ENCODE peak calls at places on chromosome 1, in six cellular contexts. W is brain microvascular endothelial cell, B is AG04449, S is chondrocyte, R is pancreas, I is stomach. P is an unnamed sample.

GRCh38 chr1:24248859-24249258 is 61.8 kb upstream of the IFNLR1 start:
- DNase-seq in I (no peak), W (no peak), B (no peak), S (no peak), R (no peak), P (no peak)

GRCh38 chr1:117735045-117735992 is 129.5 kb downstream of the TENT5C start:
- DNase-seq in W (peak), I (peak), R (no peak), B (no peak), S (no peak), P (peak)

GRCh38 chr1:180976958-180977357 is 45.7 kb downstream of the STX6 start:
- DNase-seq in B (no peak), I (no peak), R (no peak), S (no peak), W (no peak), P (no peak)

GRCh38 chr1:153941826-153942725 is 4.4 kb downstream of the DENND4B start:
- DNase-seq in I (no peak), W (no peak), B (no peak), S (no peak), R (no peak), P (no peak)

GRCh38 chr1:110235839-110236682 is 25.9 kb downstream of the KCNC4 start:
- DNase-seq in W (peak), S (no peak), R (no peak), I (no peak), B (peak), P (peak)

GRCh38 chr1:6996371-6996770 is 211.1 kb downstream of the CAMTA1 start:
- DNase-seq in S (no peak), W (no peak), B (no peak), I (no peak), R (no peak), P (no peak)

GRCh38 chr1:244163861-244164562 is 112.9 kb downstream of the ZBTB18 start:
- DNase-seq in W (peak), S (no peak), B (peak), I (no peak), R (no peak), P (peak)

GRCh38 chr1:17281775-17282181 is 26.2 kb upstream of the PADI4 start:
- DNase-seq in W (no peak), S (no peak), R (no peak), I (no peak), B (no peak), P (no peak)

GRCh38 chr1:67766117-67766978 is 66.9 kb downstream of the GNG12 start:
- DNase-seq in S (no peak), R (peak), B (peak), W (peak), I (peak), P (peak)

GRCh38 chr1:187342495-187342894 is 513.7 kb downstream of the PLA2G4A start:
- DNase-seq in W (no peak), S (no peak), I (no peak), R (no peak), B (no peak), P (no peak)

GRCh38 chr1:83735525-83735924 is 263.4 kb downstream of the TTLL7 start:
- DNase-seq in S (no peak), W (no peak), B (no peak), R (no peak), I (no peak), P (no peak)

GRCh38 chr1:116254776-116255175 is 118.3 kb upstream of the ATP1A1 start:
- DNase-seq in I (no peak), W (no peak), R (no peak), B (no peak), S (no peak), P (no peak)

GRCh38 chr1:108595510-108595909 is 35.6 kb downstream of the EEIG2 start:
- DNase-seq in W (no peak), R (no peak), I (no peak), S (no peak), B (no peak), P (no peak)

GRCh38 chr1:11326070-11326469 is 53.1 kb downstream of the UBIAD1 start:
- DNase-seq in S (no peak), W (no peak), B (no peak), R (no peak), I (no peak), P (no peak)

GRCh38 chr1:46800742-46801141 is 1.9 kb downstream of the CYP4B1 start:
- DNase-seq in B (no peak), W (no peak), I (no peak), S (no peak), R (no peak), P (no peak)

GRCh38 chr1:226738421-226738994 is 574 bp downstream of the ITPKB start:
- DNase-seq in W (no peak), S (no peak), B (no peak), I (peak), R (peak), P (peak)
- TF ChIP-seq CTCF in W (peak), S (no peak), B (peak), I (no peak), R (no peak), P (no peak)

GRCh38 chr1:14415396-14415795 is 183.1 kb upstream of the KAZN start:
- DNase-seq in W (no peak), R (no peak), B (no peak), I (no peak), S (no peak), P (no peak)
- TF ChIP-seq CTCF in W (no peak), R (no peak), B (no peak), I (no peak), S (no peak), P (peak)

GRCh38 chr1:212070720-212071302 is 35.3 kb downstream of the DTL start:
- DNase-seq in I (no peak), W (peak), S (no peak), R (no peak), B (no peak), P (peak)

GRCh38 chr1:212072047-212072446 is 36.5 kb downstream of the DTL start:
- DNase-seq in R (no peak), B (no peak), I (no peak), W (no peak), S (no peak), P (no peak)

GRCh38 chr1:212074856-212075255 is 39.3 kb downstream of the DTL start:
- DNase-seq in W (no peak), I (no peak), R (no peak), B (no peak), S (no peak), P (no peak)

GRCh38 chr1:212074313-212074712 is 38.8 kb downstream of the DTL start:
- DNase-seq in I (no peak), B (no peak), R (no peak), W (no peak), S (no peak), P (no peak)

GRCh38 chr1:212073490-212073889 is 37.9 kb downstream of the DTL start:
- DNase-seq in R (no peak), S (no peak), B (no peak), I (no peak), W (no peak), P (no peak)
- TF ChIP-seq CTCF in R (no peak), S (peak), B (no peak), I (no peak), W (no peak), P (no peak)

GRCh38 chr1:169750041-169750440 is 16.2 kb upstream of the SELE start:
- DNase-seq in R (no peak), I (no peak), S (no peak), B (no peak), W (no peak), P (no peak)

GRCh38 chr1:169759038-169759437 is 25.2 kb upstream of the SELE start:
- DNase-seq in S (no peak), W (no peak), I (no peak), R (no peak), B (no peak), P (no peak)

DNA sequence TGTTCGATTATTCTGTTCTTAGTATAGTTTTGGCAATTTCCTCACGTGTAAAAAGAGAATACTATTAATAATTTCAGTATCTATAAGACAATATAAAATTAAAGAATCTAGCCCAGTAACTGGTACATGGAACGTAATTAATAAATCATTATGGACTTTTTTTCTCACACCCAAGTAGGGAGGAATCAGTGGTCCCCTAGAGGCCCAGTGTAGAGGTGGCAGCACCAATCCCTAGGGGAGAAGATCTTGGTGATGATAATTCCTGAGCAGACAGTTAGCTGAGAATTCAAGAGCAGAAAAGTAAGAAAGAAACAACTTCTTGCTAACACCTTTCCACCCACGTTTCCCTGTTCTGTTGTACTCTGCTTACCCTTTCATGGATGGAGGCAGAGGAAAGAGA is 19.7 kb upstream of the SELE start:
- DNase-seq in R (no peak), B (no peak), I (no peak), S (no peak), W (no peak), P (no peak)
- TF ChIP-seq CTCF in R (no peak), B (no peak), I (no peak), S (no peak), W (no peak), P (peak)

GRCh38 chr1:25474439-25475047 is 43.8 kb downstream of the MACO1 start:
- DNase-seq in R (no peak), W (no peak), B (no peak), I (no peak), S (no peak), P (no peak)

GRCh38 chr1:25478633-25479032 is 47.9 kb downstream of the MACO1 start:
- DNase-seq in B (no peak), S (no peak), W (no peak), R (peak), I (no peak), P (peak)

GRCh38 chr1:25473653-25474225 is 43.0 kb downstream of the MACO1 start:
- DNase-seq in B (no peak), I (no peak), S (no peak), W (no peak), R (no peak), P (no peak)

GRCh38 chr1:25477448-25478034 is 46.8 kb downstream of the MACO1 start:
- DNase-seq in R (no peak), S (no peak), I (no peak), W (no peak), B (no peak), P (no peak)

GRCh38 chr1:25476186-25477097 is 45.7 kb downstream of the MACO1 start:
- DNase-seq in I (no peak), R (no peak), W (no peak), S (no peak), B (no peak), P (no peak)
- TF ChIP-seq CTCF in I (no peak), R (no peak), W (no peak), S (no peak), B (no peak), P (no peak)

GRCh38 chr1:165152727-165153126 is 203.8 kb downstream of the LMX1A start:
- DNase-seq in I (no peak), S (no peak), B (no peak), W (no peak), R (no peak), P (peak)
- TF ChIP-seq CTCF in I (no peak), S (no peak), B (no peak), W (no peak), R (no peak), P (peak)

DNA sequence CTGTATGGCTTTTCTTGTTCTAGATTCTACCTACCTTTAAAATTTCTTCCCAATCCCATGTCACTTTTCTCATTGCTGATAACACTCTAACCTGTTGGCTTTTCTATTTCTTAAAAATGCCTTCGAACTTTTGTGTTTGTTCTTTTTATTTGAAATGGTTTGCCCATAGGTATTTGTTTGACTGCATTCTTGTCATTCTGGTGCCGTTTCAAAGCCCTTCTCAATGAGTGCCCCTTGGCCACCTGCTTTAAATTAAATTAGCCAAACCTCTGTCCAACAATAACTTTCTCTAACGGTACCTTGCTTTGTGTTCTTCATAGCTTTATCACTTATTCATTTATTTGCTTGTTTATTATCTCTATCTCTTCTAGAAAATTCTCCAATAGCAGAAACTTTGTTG is 38.9 kb downstream of the KCTD3 start:
- DNase-seq in W (no peak), S (no peak), B (no peak), I (no peak), R (no peak), P (no peak)
- TF ChIP-seq CTCF in W (no peak), S (no peak), B (no peak), I (no peak), R (no peak), P (no peak)

GRCh38 chr1:40769815-40770214 is 13.8 kb upstream of the KCNQ4 start:
- DNase-seq in W (no peak), B (no peak), S (no peak), I (no peak), R (no peak), P (no peak)
- TF ChIP-seq CTCF in W (peak), B (peak), S (peak), I (no peak), R (no peak), P (peak)

GRCh38 chr1:223217781-223218180 is 74.7 kb upstream of the TLR5 start:
- DNase-seq in R (no peak), S (no peak), I (no peak), W (no peak), B (no peak), P (no peak)

GRCh38 chr1:223214272-223214807 is 71.3 kb upstream of the TLR5 start:
- DNase-seq in R (no peak), S (no peak), W (no peak), I (no peak), B (no peak), P (no peak)

GRCh38 chr1:223215026-223215425 is 72.0 kb upstream of the TLR5 start:
- DNase-seq in B (no peak), R (no peak), I (no peak), S (no peak), W (no peak), P (no peak)

GRCh38 chr1:223216074-223216473 is 73.0 kb upstream of the TLR5 start:
- DNase-seq in W (no peak), S (no peak), R (no peak), I (no peak), B (no peak), P (no peak)

GRCh38 chr1:223216482-223217205 is 73.6 kb upstream of the TLR5 start:
- DNase-seq in W (no peak), S (no peak), I (no peak), R (no peak), B (no peak), P (no peak)
- TF ChIP-seq CTCF in W (no peak), S (no peak), I (no peak), R (no peak), B (no peak), P (no peak)